ENCODE peak calls at places on chromosomes 11 and 22, in seven cellular contexts. G, I, W, O, Q, E and C are unnamed samples.

GRCh38 chr11:17827006-17827405 is 92.4 kb downstream of the KCNC1 start:
- DNase-seq in O (no peak), Q (no peak), I (no peak), E (peak), W (no peak), G (no peak), C (no peak)

GRCh38 chr11:94885133-94885532 is 88.2 kb downstream of the CWC15 start:
- DNase-seq in I (no peak), E (no peak), O (no peak), G (no peak), Q (no peak), W (no peak), C (no peak)

GRCh38 chr11:2293396-2294339 is 8.1 kb downstream of the C11orf21 start:
- DNase-seq in I (no peak), E (peak), W (no peak), Q (no peak), G (no peak), O (no peak), C (no peak)

GRCh38 chr11:129315781-129316579 is 59.7 kb upstream of the BARX2 start:
- DNase-seq in O (no peak), E (peak), G (no peak), I (no peak), W (no peak), Q (peak), C (no peak)

GRCh38 chr11:40337118-40337517 is 1122.3 kb downstream of the LRRC4C start:
- DNase-seq in Q (no peak), O (no peak), W (no peak), E (no peak), I (no peak), G (no peak), C (no peak)

GRCh38 chr22:30286813-30287625 is 2.3 kb downstream of the CASTOR1 start:
- DNase-seq in Q (peak), W (peak), E (peak), I (peak), O (peak), G (peak), C (peak)

GRCh38 chr11:122505304-122506006 is 150.1 kb upstream of the UBASH3B start:
- DNase-seq in E (peak), Q (peak), O (peak), W (peak), G (peak), I (peak), C (peak)

GRCh38 chr11:73218106-73218829 is at the start of gene P2RY2:
- DNase-seq in O (no peak), W (no peak), I (peak), Q (peak), G (no peak), E (peak), C (no peak)

GRCh38 chr11:60912223-60912850 is 1.6 kb upstream of the TMEM109 start:
- DNase-seq in I (no peak), O (no peak), E (peak), G (peak), W (no peak), Q (no peak), C (no peak)

GRCh38 chr11:62108017-62108750 is 15.6 kb upstream of the INCENP start:
- DNase-seq in I (peak), G (peak), E (peak), Q (peak), O (peak), W (peak), C (no peak)

GRCh38 chr11:69842746-69843528 is 23.7 kb upstream of the FGF3 start:
- DNase-seq in Q (no peak), E (no peak), I (no peak), W (no peak), G (no peak), O (no peak), C (no peak)

GRCh38 chr11:71463331-71464211 is 10.6 kb downstream of the NADSYN1 start:
- DNase-seq in I (no peak), W (no peak), G (no peak), O (no peak), E (no peak), Q (no peak), C (no peak)

GRCh38 chr22:27810566-27810965 is 9.0 kb upstream of the MN1 start:
- DNase-seq in G (no peak), O (no peak), I (no peak), Q (no peak), E (peak), W (no peak), C (no peak)

GRCh38 chr11:65892661-65893317 is 2.3 kb downstream of the CCDC85B start:
- DNase-seq in G (no peak), Q (no peak), E (no peak), I (no peak), W (no peak), O (no peak), C (no peak)

GRCh38 chr22:19483481-19484244 is 3.9 kb downstream of the CDC45 start:
- DNase-seq in E (no peak), W (no peak), Q (no peak), O (no peak), I (no peak), G (no peak), C (no peak)